ENCODE peak calls at places on chromosome 15, in five cellular contexts. U, R, E, A and P are unnamed samples.

GRCh38 chr15:75230016-75230343 is 28.2 kb upstream of the GOLGA6C start:
- DNase-seq in U (no peak), R (no peak), E (no peak), A (no peak), P (no peak)

GRCh38 chr15:63940956-63941620 is 105.2 kb downstream of the DAPK2 start:
- DNase-seq in U (no peak), R (no peak), E (no peak), A (no peak), P (no peak)

GRCh38 chr15:54345301-54345700 is 367.1 kb downstream of the UNC13C start:
- DNase-seq in U (no peak), R (no peak), E (no peak), A (no peak), P (no peak)

GRCh38 chr15:86444527-86444926 is 364.9 kb downstream of the AGBL1 start:
- DNase-seq in U (no peak), R (no peak), E (no peak), A (no peak), P (no peak)

GRCh38 chr15:64865998-64866520 is 24.3 kb downstream of the PLEKHO2 start:
- DNase-seq in U (peak; percentile 95), R (peak; percentile 96), E (no peak), A (no peak), P (peak; percentile 91)

GRCh38 chr15:37876900-37877299 is 57.5 kb upstream of the TMCO5A start:
- DNase-seq in U (no peak), R (no peak), E (no peak), A (no peak), P (no peak)

GRCh38 chr15:87762110-87762509 is 494.4 kb downstream of the NTRK3 start:
- DNase-seq in U (peak; percentile 43), R (no peak), E (no peak), A (no peak), P (no peak)

GRCh38 chr15:84833447-84833846 is 16.3 kb downstream of the ALPK3 start:
- DNase-seq in U (peak; percentile 70), R (peak; percentile 26), E (peak; percentile 22), A (no peak), P (no peak)

GRCh38 chr15:96977886-96978285 is 647.4 kb downstream of the NR2F2 start:
- DNase-seq in U (no peak), R (no peak), E (no peak), A (no peak), P (no peak)

GRCh38 chr15:43775411-43775965 is 1.3 kb downstream of the ELL3 start:
- DNase-seq in U (peak; percentile 39), R (peak; percentile 43), E (peak; percentile 83), A (no peak), P (peak; percentile 51)

GRCh38 chr15:82571722-82572222 is 31.5 kb upstream of the RPS17 start:
- DNase-seq in U (peak; percentile 59), R (peak; percentile 60), E (no peak), A (no peak), P (peak; percentile 91)

GRCh38 chr15:99455796-99456160 is 110.0 kb upstream of the MEF2A start:
- DNase-seq in U (no peak), R (no peak), E (no peak), A (no peak), P (no peak)

GRCh38 chr15:27077790-27078189 is 106.8 kb downstream of the GABRG3 start:
- DNase-seq in U (no peak), R (no peak), E (no peak), A (no peak), P (no peak)

GRCh38 chr15:31179683-31180082 is 78.2 kb upstream of the TRPM1 start:
- DNase-seq in U (no peak), R (no peak), E (no peak), A (no peak), P (no peak)